ENCODE peak calls at places on chromosomes 13 and 19, in four cellular contexts. S is OCI-LY7, N is heart left ventricle, I is WERI-Rb-1. K is an unnamed sample.

GRCh38 chr19:19679176-19680073 is 10.8 kb downstream of the ZNF101 start:
- DNase-seq in S (no peak), N (no peak), I (no peak), K (no peak)

GRCh38 chr13:26811636-26812035 is 51.0 kb upstream of the GPR12 start:
- DNase-seq in S (no peak), N (no peak), I (peak; percentile 91), K (no peak)

GRCh38 chr13:48181482-48182145 is 51.4 kb upstream of the ITM2B start:
- DNase-seq in S (no peak), N (no peak), I (no peak), K (no peak)

GRCh38 chr13:83151308-83151660 is 731.0 kb downstream of the SLITRK1 start:
- DNase-seq in S (no peak), N (no peak), I (no peak), K (no peak)

GRCh38 chr19:12364391-12365093 is 941 bp downstream of the ZNF442 start:
- DNase-seq in S (no peak), N (peak; percentile 27), I (peak; percentile 17), K (no peak)

GRCh38 chr13:38872693-38873092 is 117.9 kb downstream of the STOML3 start:
- DNase-seq in S (peak; percentile 40), N (no peak), I (peak; percentile 50), K (peak; percentile 61)

GRCh38 chr13:98570929-98571372 is 6.0 kb downstream of the STK24 start:
- DNase-seq in S (peak; percentile 87), N (no peak), I (no peak), K (no peak)

GRCh38 chr13:37144661-37145060 is 39.2 kb upstream of the CSNK1A1L start:
- DNase-seq in S (no peak), N (no peak), I (no peak), K (no peak)

GRCh38 chr19:939439-939838 is 13.6 kb downstream of the ARID3A start:
- DNase-seq in S (no peak), N (no peak), I (no peak), K (no peak)

GRCh38 chr19:48678201-48678600 is 5.4 kb upstream of the NTN5 start:
- DNase-seq in S (no peak), N (no peak), I (no peak), K (no peak)

GRCh38 chr19:1264801-1265610 is 4.1 kb upstream of the CIRBP start:
- DNase-seq in S (peak; percentile 91), N (peak; percentile 87), I (no peak), K (peak; percentile 64)

GRCh38 chr13:97544041-97544765 is 110.2 kb downstream of the RAP2A start:
- DNase-seq in S (no peak), N (no peak), I (no peak), K (no peak)

GRCh38 chr13:42574435-42575311 is 721 bp downstream of the TNFSF11 start:
- DNase-seq in S (no peak), N (no peak), I (no peak), K (no peak)

GRCh38 chr13:64369121-64369520 is 2861.0 kb downstream of the PCDH9 start:
- DNase-seq in S (no peak), N (no peak), I (no peak), K (no peak)

GRCh38 chr13:48977973-48978372 is 2.3 kb downstream of the FNDC3A start:
- DNase-seq in S (peak; percentile 16), N (no peak), I (no peak), K (no peak)

GRCh38 chr19:18603958-18604819 is 2.4 kb downstream of the CRLF1 start:
- DNase-seq in S (no peak), N (no peak), I (no peak), K (no peak)

GRCh38 chr19:5131031-5131865 is 162.3 kb downstream of the KDM4B start:
- DNase-seq in S (peak; percentile 78), N (no peak), I (no peak), K (no peak)

GRCh38 chr13:95656386-95657015 is 12.0 kb upstream of the DZIP1 start:
- DNase-seq in S (no peak), N (no peak), I (no peak), K (no peak)

GRCh38 chr13:34931572-34931971 is 10.5 kb upstream of the NBEA start:
- DNase-seq in S (no peak), N (no peak), I (no peak), K (no peak)

GRCh38 chr13:23570099-23570926 is at the start of gene TNFRSF19:
- DNase-seq in S (no peak), N (peak; percentile 84), I (peak; percentile 92), K (peak; percentile 90)

GRCh38 chr19:34662919-34663318 is 14.0 kb downstream of the SCGB2B2 start:
- DNase-seq in S (peak; percentile 74), N (no peak), I (peak; percentile 59), K (peak; percentile 45)

GRCh38 chr13:112756967-112757758 is 67.3 kb downstream of the ATP11A start:
- DNase-seq in S (no peak), N (no peak), I (no peak), K (no peak)

GRCh38 chr19:47813304-47813994 is 8.3 kb upstream of the CRX start:
- DNase-seq in S (peak; percentile 66), N (peak; percentile 69), I (peak; percentile 99), K (peak; percentile 88)

GRCh38 chr13:24187185-24187584 is 26.7 kb downstream of the SPATA13 start:
- DNase-seq in S (no peak), N (no peak), I (no peak), K (no peak)

GRCh38 chr13:98386632-98387031 is 190.3 kb downstream of the STK24 start:
- DNase-seq in S (no peak), N (no peak), I (no peak), K (peak; percentile 61)

GRCh38 chr13:31929031-31929770 is 102.4 kb upstream of the FRY start:
- DNase-seq in S (no peak), N (no peak), I (no peak), K (no peak)

GRCh38 chr13:91986771-91987515 is 588.5 kb downstream of the GPC5 start:
- DNase-seq in S (no peak), N (no peak), I (peak; percentile 67), K (no peak)

GRCh38 chr19:42216653-42217521 is 590 bp downstream of the DEDD2 start:
- DNase-seq in S (peak; percentile 69), N (peak; percentile 54), I (peak; percentile 53), K (peak; percentile 48)

GRCh38 chr13:93304134-93304533 is 77.5 kb downstream of the GPC6 start:
- DNase-seq in S (no peak), N (no peak), I (peak; percentile 49), K (no peak)

GRCh38 chr19:6590458-6591319 is at the start of gene CD70:
- DNase-seq in S (peak; percentile 95), N (no peak), I (peak; percentile 75), K (no peak)

GRCh38 chr19:1210227-1210538 is 4.6 kb downstream of the STK11 start:
- DNase-seq in S (no peak), N (no peak), I (no peak), K (no peak)

GRCh38 chr19:6610934-6611370 is 20.0 kb upstream of the CD70 start:
- DNase-seq in S (no peak), N (no peak), I (no peak), K (no peak)

GRCh38 chr13:52847322-52847681 is 1.1 kb downstream of the PCDH8 start:
- DNase-seq in S (no peak), N (no peak), I (no peak), K (no peak)

GRCh38 chr13:60756306-60756705 is 359.3 kb downstream of the TDRD3 start:
- DNase-seq in S (no peak), N (no peak), I (no peak), K (no peak)

GRCh38 chr19:44746946-44747738 is 1.4 kb upstream of the BCL3 start:
- DNase-seq in S (peak; percentile 79), N (peak; percentile 98), I (peak; percentile 89), K (peak; percentile 92)

GRCh38 chr19:37098570-37098969 is 20.3 kb downstream of the ZNF420 start:
- DNase-seq in S (no peak), N (no peak), I (no peak), K (no peak)
- H3K9me3 ChIP-seq in S (peaks cover 24% of the 10 kb centered on the region), N (peaks cover 3% of the 10 kb centered on the region), I (peaks cover 8% of the 10 kb centered on the region), K (no peaks in the 10 kb centered on the region)

DNA sequence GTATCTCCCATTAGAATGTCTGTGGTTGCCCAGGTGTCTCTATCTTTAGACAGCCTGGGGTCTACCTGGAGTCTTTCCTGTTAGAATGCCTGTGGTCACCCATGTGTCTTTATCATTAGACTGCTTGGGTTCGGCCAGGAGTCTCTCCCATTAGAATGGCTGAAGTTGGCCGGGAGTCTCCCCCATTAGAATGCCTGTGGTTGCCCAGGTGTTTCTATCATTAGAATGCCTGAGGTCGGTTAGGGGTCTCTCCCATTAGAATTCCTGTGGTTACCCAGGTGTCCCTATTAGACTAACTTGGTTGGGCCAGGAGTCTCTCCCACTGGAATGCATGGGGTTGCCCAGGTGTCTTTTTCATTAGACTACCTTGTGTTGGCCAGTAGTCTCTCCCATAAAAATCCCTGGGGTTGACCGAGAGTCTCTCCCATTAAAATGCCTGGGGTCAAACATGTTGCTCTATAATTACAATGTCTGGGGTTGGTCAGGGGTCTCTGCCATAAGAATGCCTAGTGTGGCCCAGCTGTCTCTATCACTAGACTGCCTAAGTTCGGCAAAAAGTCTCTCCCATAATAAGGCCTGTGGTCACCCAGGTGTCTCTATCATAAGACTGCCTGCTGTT is 1448.7 kb downstream of the UQCRFS1 start:
- DNase-seq in S (no peak), N (no peak), I (no peak), K (no peak)
- TF ChIP-seq CTCF in S (no peak), N (no peak), I (no peak), K (no peak)

DNA sequence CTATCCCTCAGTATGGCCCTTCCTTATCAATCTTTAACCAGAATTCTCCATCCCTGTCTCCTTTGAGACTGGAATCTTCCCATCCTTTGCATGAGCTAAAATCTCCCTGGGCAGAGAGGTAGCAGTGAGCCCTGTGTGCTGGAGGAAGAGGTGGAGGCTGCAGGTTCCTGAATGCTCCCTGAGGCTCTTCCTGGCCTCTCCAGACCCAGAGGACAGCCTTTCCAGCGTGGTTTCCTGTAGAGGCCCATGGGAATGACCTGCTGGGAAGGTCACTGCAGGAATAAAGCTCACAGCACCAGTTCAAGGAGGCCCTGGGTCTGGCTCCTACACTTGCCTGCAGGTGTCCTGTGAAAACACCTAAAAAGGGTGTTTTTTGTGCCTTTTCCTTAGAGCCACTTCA is 4.6 kb downstream of the OR10H2 start:
- DNase-seq in S (no peak), N (no peak), I (no peak), K (no peak)
- H3K9me3 ChIP-seq in S (no peaks in the 10 kb centered on the region), N (no peaks in the 10 kb centered on the region), I (peaks cover 3% of the 10 kb centered on the region), K (no peaks in the 10 kb centered on the region)

DNA sequence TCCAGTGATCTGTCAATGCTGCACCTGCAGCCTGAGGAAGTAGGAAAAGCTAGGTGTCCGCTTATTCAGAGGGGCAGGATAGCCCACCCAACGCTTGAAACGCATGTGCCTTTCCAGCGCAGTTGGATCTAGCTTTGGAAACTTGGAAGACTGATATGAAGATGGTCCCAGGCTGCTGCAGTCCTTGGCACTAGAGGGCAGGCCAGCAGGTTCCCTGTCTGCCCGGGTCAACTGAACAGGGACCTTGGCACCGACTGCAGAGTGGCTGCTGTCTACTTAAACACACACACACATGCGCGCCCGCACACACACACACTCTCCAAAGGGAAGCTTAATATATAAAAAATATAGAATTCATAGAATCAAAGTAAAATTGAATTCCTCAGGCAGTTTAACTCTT is 100.0 kb downstream of the TSHZ3 start:
- DNase-seq in S (no peak), N (no peak), I (no peak), K (no peak)
- TF ChIP-seq CTCF in S (no peak), N (no peak), I (peak; percentile 26), K (peak; percentile 7)

GRCh38 chr13:19169991-19170390 is 11.6 kb downstream of the TUBA3C start:
- DNase-seq in S (no peak), N (no peak), I (no peak), K (no peak)

GRCh38 chr13:19172647-19173030 is 9.0 kb downstream of the TUBA3C start:
- DNase-seq in S (no peak), N (no peak), I (no peak), K (no peak)

GRCh38 chr13:19171563-19171962 is 10.1 kb downstream of the TUBA3C start:
- DNase-seq in S (no peak), N (no peak), I (no peak), K (no peak)

GRCh38 chr13:19172007-19172646 is 9.5 kb downstream of the TUBA3C start:
- DNase-seq in S (no peak), N (no peak), I (no peak), K (no peak)

GRCh38 chr13:19173752-19174151 is 7.9 kb downstream of the TUBA3C start:
- DNase-seq in S (no peak), N (no peak), I (no peak), K (no peak)
- H3K9me3 ChIP-seq in S (no peaks in the 10 kb centered on the region), N (no peaks in the 10 kb centered on the region), I (peaks cover 8% of the 10 kb centered on the region), K (no peaks in the 10 kb centered on the region)